ENCODE peak calls at places on chromosomes 2 and 18, in eight cellular contexts. M is psoas muscle, E is A549, N is K562, U is PC-9, J is transverse colon, F is Panc1, A is heart left ventricle. P is an unnamed sample.

GRCh38 chr2:101388232-101388631 is 929 bp upstream of the CREG2 start:
- DNase-seq in M (no peak), E (peak; percentile 25), N (no peak), A (no peak), F (no peak), J (no peak), U (peak; percentile 34), P (no peak)

GRCh38 chr2:82993631-82994030 is 1465.4 kb downstream of the SUCLG1 start:
- DNase-seq in F (peak; percentile 27), N (no peak), A (no peak), U (peak; percentile 4), J (no peak), M (no peak), E (peak; percentile 22), P (no peak)

GRCh38 chr2:149562304-149562703 is 25.3 kb downstream of the MMADHC start:
- DNase-seq in M (no peak), F (no peak), A (no peak), E (peak; percentile 10), J (no peak), N (no peak), U (no peak), P (no peak)

GRCh38 chr2:232891621-232892071 is 21.6 kb downstream of the SNORC start:
- DNase-seq in U (no peak), E (no peak), N (no peak), M (peak; percentile 37), A (peak; percentile 13), F (no peak), J (no peak), P (no peak)

GRCh38 chr2:9206991-9207640 is 504 bp downstream of the ASAP2 start:
- DNase-seq in N (peak; percentile 37), U (no peak), A (peak; percentile 76), M (peak; percentile 61), J (peak; percentile 31), F (no peak), E (peak; percentile 53), P (peak; percentile 82)

GRCh38 chr2:144349674-144350073 is 170.2 kb downstream of the ZEB2 start:
- DNase-seq in N (no peak), M (no peak), A (no peak), F (no peak), E (no peak), U (no peak), J (no peak), P (no peak)

GRCh38 chr2:183038341-183039300 is at the start of gene NCKAP1:
- DNase-seq in N (peak; percentile 91), M (peak; percentile 96), E (peak; percentile 89), F (no peak), A (peak; percentile 96), U (peak; percentile 99), J (peak; percentile 93), P (peak; percentile 96)

GRCh38 chr2:70181363-70181956 is 9.4 kb downstream of the C2orf42 start:
- DNase-seq in E (no peak), N (no peak), M (no peak), U (no peak), J (peak; percentile 68), F (no peak), A (no peak), P (no peak)

GRCh38 chr18:43271593-43272432 is 5.5 kb downstream of the SYT4 start:
- DNase-seq in J (no peak), F (peak; percentile 32), N (peak; percentile 23), A (no peak), M (no peak), E (peak; percentile 32), U (peak; percentile 6), P (no peak)

GRCh38 chr2:85549826-85550225 is 10.9 kb downstream of the MAT2A start:
- DNase-seq in U (peak; percentile 42), F (no peak), N (no peak), M (no peak), E (no peak), J (no peak), A (no peak), P (no peak)

GRCh38 chr2:12856934-12857660 is 140.4 kb downstream of the TRIB2 start:
- DNase-seq in U (peak; percentile 31), J (no peak), M (no peak), E (no peak), A (no peak), N (no peak), F (no peak), P (no peak)

GRCh38 chr2:62660582-62661262 is 44.8 kb upstream of the EHBP1 start:
- DNase-seq in M (no peak), E (no peak), N (no peak), A (no peak), U (peak; percentile 51), F (no peak), J (no peak), P (no peak)

GRCh38 chr18:31399336-31400032 is 22.9 kb downstream of the DSG4 start:
- DNase-seq in N (no peak), J (peak; percentile 30), U (no peak), A (no peak), M (no peak), F (no peak), E (no peak), P (no peak)

GRCh38 chr2:167271941-167272340 is 383.7 kb downstream of the XIRP2 start:
- DNase-seq in U (no peak), A (no peak), J (no peak), F (no peak), N (no peak), M (no peak), E (no peak), P (no peak)

GRCh38 chr18:9849407-9849961 is 36.3 kb upstream of the TXNDC2 start:
- DNase-seq in J (peak; percentile 50), U (peak; percentile 92), E (no peak), F (no peak), A (peak; percentile 66), M (peak; percentile 90), N (peak; percentile 51), P (peak; percentile 76)

GRCh38 chr2:209986405-209986804 is 16.0 kb upstream of the RPE start:
- DNase-seq in J (no peak), A (no peak), F (no peak), N (no peak), M (no peak), E (no peak), U (no peak), P (no peak)

GRCh38 chr2:206936456-206937222 is 2.7 kb upstream of the CPO start:
- DNase-seq in F (no peak), N (no peak), M (no peak), U (no peak), E (no peak), A (no peak), J (no peak), P (no peak)

DNA sequence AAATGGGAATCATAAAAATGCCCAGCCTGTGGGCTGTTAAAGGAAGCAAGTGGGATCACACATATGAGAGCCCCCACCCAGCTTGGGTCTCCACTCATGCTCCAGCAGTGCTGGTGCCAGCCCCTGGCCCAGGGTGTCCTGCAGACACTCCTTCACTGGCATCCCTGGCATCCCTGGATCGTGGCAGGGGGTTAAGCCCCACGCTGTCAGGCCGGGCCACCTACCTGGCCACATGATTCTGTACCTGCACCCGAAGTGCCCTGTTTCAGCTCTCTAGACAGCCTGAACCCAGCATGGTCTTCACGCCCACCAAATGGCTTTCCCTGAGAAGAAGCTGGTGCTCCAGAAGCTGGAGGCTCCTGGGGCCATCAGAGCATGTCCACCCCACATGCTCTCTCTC is 137.4 kb downstream of the INHBB start:
- DNase-seq in A (no peak), J (no peak), F (no peak), N (no peak), M (peak; percentile 27), E (no peak), U (no peak), P (no peak)
- H3K4me1 ChIP-seq in A (no peaks in the 10 kb centered on the region), J (no peaks in the 10 kb centered on the region), F (no peaks in the 10 kb centered on the region), N (no peaks in the 10 kb centered on the region), M (no peaks in the 10 kb centered on the region), E (no peaks in the 10 kb centered on the region), U (peaks cover 19% of the 10 kb centered on the region), P (no peaks in the 10 kb centered on the region)

GRCh38 chr2:163122257-163122656 is 283.7 kb upstream of the KCNH7 start:
- DNase-seq in A (no peak), F (no peak), M (no peak), E (no peak), U (no peak), J (no peak), N (no peak), P (no peak)

GRCh38 chr2:163119964-163120363 is 281.4 kb upstream of the KCNH7 start:
- DNase-seq in M (no peak), N (no peak), E (no peak), J (no peak), U (no peak), A (no peak), F (no peak), P (peak; percentile 8)

GRCh38 chr2:163121483-163121882 is 282.9 kb upstream of the KCNH7 start:
- DNase-seq in E (no peak), N (no peak), A (no peak), F (no peak), J (no peak), M (no peak), U (no peak), P (no peak)

DNA sequence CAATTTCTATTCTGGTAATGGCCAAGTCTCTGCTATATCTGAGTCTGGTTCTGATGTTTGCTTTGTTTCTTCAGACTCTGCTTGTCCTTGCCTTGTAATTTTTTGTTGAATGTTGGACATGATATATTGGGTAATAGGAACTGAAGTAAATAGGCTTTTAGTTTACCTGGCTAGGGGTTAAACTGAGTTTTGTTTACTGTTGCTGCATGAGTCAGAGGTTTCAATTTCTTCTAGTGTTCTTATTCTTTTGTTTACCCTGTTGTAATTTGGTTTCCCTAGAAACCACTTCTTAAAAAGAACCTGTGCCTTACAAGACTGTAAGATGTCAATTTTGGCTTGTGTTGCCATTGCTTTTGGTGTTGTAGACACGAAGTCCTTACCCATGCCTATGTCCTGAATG is 285.0 kb upstream of the KCNH7 start:
- DNase-seq in M (no peak), A (no peak), E (peak; percentile 27), F (no peak), U (no peak), N (no peak), J (no peak), P (no peak)
- H3K4me3 ChIP-seq in M (no peak overlapping the region), A (no peak overlapping the region), E (no peak overlapping the region), F (no peak overlapping the region), U (no peak overlapping the region), N (no peak overlapping the region), J (no peak overlapping the region), P (no peak overlapping the region)

DNA sequence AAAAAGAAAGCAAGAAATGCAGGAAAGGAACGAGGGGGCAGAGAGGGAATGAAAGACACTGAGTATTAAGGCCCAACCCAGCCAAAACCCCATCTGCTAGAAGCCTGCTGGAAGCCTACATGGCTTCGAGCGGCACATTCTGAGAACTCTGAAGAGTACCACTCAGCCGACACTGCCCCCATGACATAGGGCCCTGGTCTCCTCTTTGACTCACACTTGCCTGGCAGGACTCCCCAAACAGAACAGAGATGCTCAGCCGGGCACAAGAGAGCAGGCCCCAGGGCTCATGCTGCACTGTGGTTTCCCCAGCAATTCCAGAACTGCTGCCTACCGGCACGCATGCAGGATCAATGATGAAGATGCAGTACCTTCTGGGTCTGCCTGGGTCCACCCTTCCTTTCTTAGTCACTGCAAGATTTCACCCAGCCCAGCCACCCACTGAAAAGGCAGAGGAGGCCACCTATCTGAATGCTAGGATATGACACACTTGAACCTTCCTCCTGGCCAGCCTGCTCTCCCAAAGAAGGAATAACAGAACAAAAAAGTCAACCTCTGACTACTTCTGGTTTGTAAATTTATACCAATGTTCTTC is 49.4 kb downstream of the BCL11A start:
- DNase-seq in A (no peak), N (no peak), E (no peak), M (no peak), J (no peak), F (no peak), U (no peak), P (no peak)
- H3K4me1 ChIP-seq in A (peaks cover 73% of the 10 kb centered on the region), N (no peaks in the 10 kb centered on the region), E (no peaks in the 10 kb centered on the region), M (no peaks in the 10 kb centered on the region), J (peaks cover 22% of the 10 kb centered on the region), F (no peaks in the 10 kb centered on the region), U (no peaks in the 10 kb centered on the region), P (peaks cover 6% of the 10 kb centered on the region)

GRCh38 chr2:71716697-71717624 is 263.6 kb downstream of the DYSF start:
- DNase-seq in A (peak; percentile 95), N (no peak), U (peak; percentile 71), F (no peak), M (peak; percentile 97), E (peak; percentile 13), J (peak; percentile 59), P (peak; percentile 97)
- H3K4me3 ChIP-seq in A (no peak overlapping the region), N (no peak overlapping the region), U (no peak overlapping the region), F (no peak overlapping the region), M (no peak overlapping the region), E (no peak overlapping the region), J (no peak overlapping the region), P (no peak overlapping the region)

P was measured in right cardiac atrium.